ENCODE peak calls at places on chromosomes 7 and 10, in ten cellular contexts. W, D, Q, I, H, N, K, Z, B and V are unnamed samples.

GRCh38 chr7:101942603-101943210 is 125.3 kb downstream of the CUX1 start:
- DNase-seq in W (no peak), D (no peak), Q (no peak), I (no peak), H (no peak), N (no peak), K (no peak), Z (no peak), B (no peak), V (no peak)

GRCh38 chr10:52502237-52502636 is 188.2 kb downstream of the DKK1 start:
- DNase-seq in W (no peak), D (no peak), Q (no peak), I (no peak), H (peak), N (no peak), K (no peak), Z (no peak), B (no peak), V (no peak)

GRCh38 chr7:36303202-36304098 is 86.2 kb upstream of the ANLN start:
- DNase-seq in W (no peak), D (no peak), Q (peak), I (peak), H (peak), N (no peak), K (no peak), Z (peak), B (no peak), V (peak)

GRCh38 chr7:106681815-106682495 is 21.0 kb upstream of the CCDC71L start:
- DNase-seq in W (no peak), D (no peak), Q (peak), I (no peak), H (peak), N (no peak), K (no peak), Z (no peak), B (no peak), V (peak)

GRCh38 chr10:103021897-103022286 is 103.8 kb downstream of the CNNM2 start:
- DNase-seq in W (no peak), D (no peak), Q (no peak), I (no peak), H (peak), N (no peak), K (no peak), Z (peak), B (no peak), V (peak)

GRCh38 chr10:92688927-92689662 is 660 bp upstream of the HHEX start:
- DNase-seq in W (peak), D (peak), Q (no peak), I (no peak), H (peak), N (no peak), K (no peak), Z (no peak), B (no peak), V (no peak)

GRCh38 chr10:34941471-34942357 is 126.6 kb upstream of the PARD3 start:
- DNase-seq in W (no peak), D (no peak), Q (peak), I (no peak), H (peak), N (no peak), K (no peak), Z (no peak), B (no peak), V (no peak)

GRCh38 chr7:46791180-46791579 is 790.7 kb downstream of the TNS3 start:
- DNase-seq in W (no peak), D (no peak), Q (no peak), I (no peak), H (no peak), N (no peak), K (no peak), Z (no peak), B (no peak), V (peak)

GRCh38 chr10:27857616-27858015 is 112.0 kb upstream of the MKX start:
- DNase-seq in W (no peak), D (no peak), Q (no peak), I (no peak), H (no peak), N (no peak), K (no peak), Z (no peak), B (no peak), V (no peak)

GRCh38 chr7:132148876-132149275 is 427.4 kb downstream of the PLXNA4 start:
- DNase-seq in W (no peak), D (no peak), Q (no peak), I (no peak), H (no peak), N (no peak), K (no peak), Z (no peak), B (no peak), V (no peak)

GRCh38 chr7:79461660-79462059 is 8.2 kb upstream of the MAGI2 start:
- DNase-seq in W (no peak), D (no peak), Q (peak), I (no peak), H (peak), N (no peak), K (no peak), Z (peak), B (no peak), V (peak)

GRCh38 chr7:85021090-85021704 is 165.7 kb downstream of the SEMA3D start:
- DNase-seq in W (peak), D (no peak), Q (no peak), I (no peak), H (peak), N (no peak), K (no peak), Z (peak), B (no peak), V (peak)

GRCh38 chr7:130368347-130368746 is 11.9 kb upstream of the CPA1 start:
- DNase-seq in W (no peak), D (no peak), Q (no peak), I (no peak), H (no peak), N (no peak), K (no peak), Z (no peak), B (no peak), V (no peak)

GRCh38 chr10:51367120-51367519 is 292.8 kb downstream of the PRKG1 start:
- DNase-seq in W (no peak), D (no peak), Q (no peak), I (no peak), H (no peak), N (no peak), K (no peak), Z (no peak), B (no peak), V (no peak)

GRCh38 chr10:18401416-18402195 is 249.8 kb downstream of the NSUN6 start:
- DNase-seq in W (no peak), D (no peak), Q (no peak), I (no peak), H (no peak), N (no peak), K (no peak), Z (no peak), B (no peak), V (no peak)

GRCh38 chr10:28938745-28939144 is 261.4 kb downstream of the BAMBI start:
- DNase-seq in W (no peak), D (no peak), Q (peak), I (no peak), H (peak), N (no peak), K (no peak), Z (no peak), B (no peak), V (no peak)

GRCh38 chr10:35998036-35998435 is 355.9 kb upstream of the FZD8 start:
- DNase-seq in W (no peak), D (no peak), Q (no peak), I (no peak), H (no peak), N (no peak), K (no peak), Z (no peak), B (no peak), V (no peak)

GRCh38 chr10:88831709-88832108 is 19.9 kb downstream of the ANKRD22 start:
- DNase-seq in W (no peak), D (no peak), Q (no peak), I (no peak), H (no peak), N (peak), K (no peak), Z (no peak), B (peak), V (no peak)

GRCh38 chr10:88707429-88708110 is 1.5 kb downstream of the LIPK start:
- DNase-seq in W (no peak), D (peak), Q (peak), I (no peak), H (peak), N (no peak), K (no peak), Z (no peak), B (no peak), V (peak)

GRCh38 chr7:151249732-151250072 is 1.2 kb upstream of the SMARCD3 start:
- DNase-seq in W (no peak), D (no peak), Q (peak), I (peak), H (peak), N (no peak), K (no peak), Z (peak), B (no peak), V (peak)

GRCh38 chr10:123157210-123157609 is 3.0 kb downstream of the BUB3 start:
- DNase-seq in W (no peak), D (no peak), Q (peak), I (no peak), H (peak), N (no peak), K (no peak), Z (no peak), B (no peak), V (no peak)

GRCh38 chr10:60816624-60817023 is 38.3 kb downstream of the CDK1 start:
- DNase-seq in W (peak), D (peak), Q (peak), I (peak), H (peak), N (no peak), K (no peak), Z (peak), B (no peak), V (peak)

GRCh38 chr7:4712371-4713182 is 30.5 kb downstream of the FOXK1 start:
- DNase-seq in W (peak), D (peak), Q (no peak), I (no peak), H (peak), N (no peak), K (no peak), Z (peak), B (no peak), V (no peak)